ENCODE peak calls at places on chromosomes 11 and 22, in seven cellular contexts. L is fibroblast of lung, S is spleen, K is cardiac muscle cell, Q is upper lobe of left lung, H is Caco-2, C is endodermal cell. P is an unnamed sample.

GRCh38 chr22:30078320-30079311 is 1.6 kb upstream of the HORMAD2 start:
- DNase-seq in C (peak), H (no peak), Q (no peak), K (no peak), L (no peak), S (no peak), P (no peak)

GRCh38 chr11:121452609-121453150 is at the start of gene SORL1-AS1:
- DNase-seq in L (no peak), Q (no peak), K (no peak), S (no peak), H (no peak), C (no peak), P (no peak)

GRCh38 chr11:118918128-118918685 is 7.5 kb downstream of the BCL9L start:
- DNase-seq in Q (no peak), K (peak), L (peak), C (peak), S (peak), H (peak), P (peak)

GRCh38 chr11:87369888-87370287 is 332.2 kb downstream of the TMEM135 start:
- DNase-seq in Q (no peak), S (no peak), C (no peak), H (no peak), L (no peak), K (no peak), P (no peak)

GRCh38 chr22:38487946-38488345 is 18.2 kb downstream of the DDX17 start:
- DNase-seq in C (no peak), S (no peak), L (no peak), Q (no peak), K (no peak), H (no peak), P (no peak)

GRCh38 chr22:29016067-29016938 is 45.3 kb downstream of the C22orf31 start:
- DNase-seq in Q (no peak), L (no peak), S (no peak), H (no peak), C (no peak), K (no peak), P (no peak)

GRCh38 chr11:10385696-10386095 is 69.4 kb upstream of the AMPD3 start:
- DNase-seq in L (peak), Q (no peak), C (no peak), S (no peak), H (no peak), K (peak), P (no peak)

GRCh38 chr11:64284962-64285884 is at the start of gene GPR137:
- DNase-seq in C (peak), S (peak), H (peak), K (peak), Q (peak), L (peak), P (no peak)

GRCh38 chr11:103594283-103594682 is 442.2 kb upstream of the DDI1 start:
- DNase-seq in K (no peak), S (no peak), H (peak), Q (no peak), L (no peak), C (no peak), P (no peak)

GRCh38 chr22:50186181-50186731 is 543 bp downstream of the TRABD start:
- DNase-seq in L (no peak), C (no peak), S (peak), Q (peak), K (no peak), H (peak), P (no peak)

GRCh38 chr11:43905788-43906187 is 25.2 kb downstream of the ALKBH3 start:
- DNase-seq in S (no peak), C (no peak), L (peak), H (no peak), Q (no peak), K (peak), P (no peak)

GRCh38 chr11:65649656-65650546 is 12.0 kb downstream of the SIPA1 start:
- DNase-seq in C (peak), K (no peak), H (no peak), L (no peak), S (peak), Q (no peak), P (no peak)

GRCh38 chr11:97962758-97963157 is 1058.0 kb upstream of the CNTN5 start:
- DNase-seq in K (no peak), S (no peak), H (no peak), C (no peak), Q (no peak), L (no peak), P (no peak)

GRCh38 chr11:45296085-45296484 is 9.9 kb upstream of the SYT13 start:
- DNase-seq in Q (no peak), H (no peak), C (no peak), L (no peak), S (no peak), K (no peak), P (no peak)

GRCh38 chr11:68749501-68750196 is 1.7 kb downstream of the TESMIN start:
- DNase-seq in H (no peak), S (no peak), C (peak), K (peak), L (peak), Q (no peak), P (no peak)

GRCh38 chr11:68751331-68751856 is at the start of gene TESMIN:
- DNase-seq in K (peak), Q (peak), C (peak), L (peak), H (peak), S (peak), P (no peak)

GRCh38 chr11:68750988-68751325 is 363 bp downstream of the TESMIN start:
- DNase-seq in Q (peak), K (no peak), H (peak), S (no peak), L (no peak), C (peak), P (no peak)

GRCh38 chr11:68749061-68749491 is 2.2 kb downstream of the TESMIN start:
- DNase-seq in C (peak), S (no peak), Q (no peak), H (no peak), K (no peak), L (no peak), P (no peak)

DNA sequence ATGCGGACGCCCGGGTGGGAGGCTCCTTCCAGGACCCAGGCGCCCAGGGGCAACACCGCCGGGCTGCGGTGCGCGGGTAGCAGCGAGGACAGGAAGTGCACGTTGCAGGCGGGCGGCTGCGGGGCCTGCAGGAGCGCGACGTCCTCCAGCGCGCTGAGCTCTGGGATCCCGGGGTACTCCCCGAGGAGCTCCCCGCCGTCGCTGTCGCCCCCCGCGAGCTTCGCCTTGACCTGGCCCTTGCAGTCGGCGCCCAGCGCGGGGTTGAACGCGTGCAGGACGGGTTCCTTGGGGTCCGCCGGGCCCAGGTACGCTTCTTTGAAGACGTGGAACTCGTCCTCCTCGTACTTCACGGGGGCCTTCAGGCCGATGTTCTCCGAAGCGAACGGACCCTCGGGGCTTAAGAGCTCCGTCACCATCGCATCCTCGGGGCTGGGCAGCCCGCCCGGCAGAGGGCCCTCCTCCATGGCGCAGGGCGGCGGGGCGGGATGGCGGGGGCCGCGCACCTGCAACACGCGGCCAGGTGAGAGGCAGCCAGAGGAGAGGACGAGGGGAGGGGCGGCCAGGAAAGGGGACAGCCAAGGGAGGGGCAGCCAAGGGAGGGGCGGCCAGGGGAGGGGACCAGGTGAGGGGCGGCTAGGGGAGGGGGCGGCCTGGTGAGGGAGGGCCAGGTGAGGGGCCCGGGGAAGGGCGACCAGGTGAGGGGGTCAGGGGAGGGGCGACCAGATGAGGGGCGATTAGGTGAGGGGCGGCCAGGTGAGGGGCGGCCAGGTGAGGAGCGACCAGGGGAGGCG is 928 bp downstream of the TESMIN start:
- DNase-seq in C (peak), Q (peak), H (no peak), K (no peak), L (no peak), S (peak), P (no peak)
- H3K4me3 ChIP-seq in C (no peak), Q (peak), H (peak), K (no peak), L (no peak), S (no peak), P (no peak)

DNA sequence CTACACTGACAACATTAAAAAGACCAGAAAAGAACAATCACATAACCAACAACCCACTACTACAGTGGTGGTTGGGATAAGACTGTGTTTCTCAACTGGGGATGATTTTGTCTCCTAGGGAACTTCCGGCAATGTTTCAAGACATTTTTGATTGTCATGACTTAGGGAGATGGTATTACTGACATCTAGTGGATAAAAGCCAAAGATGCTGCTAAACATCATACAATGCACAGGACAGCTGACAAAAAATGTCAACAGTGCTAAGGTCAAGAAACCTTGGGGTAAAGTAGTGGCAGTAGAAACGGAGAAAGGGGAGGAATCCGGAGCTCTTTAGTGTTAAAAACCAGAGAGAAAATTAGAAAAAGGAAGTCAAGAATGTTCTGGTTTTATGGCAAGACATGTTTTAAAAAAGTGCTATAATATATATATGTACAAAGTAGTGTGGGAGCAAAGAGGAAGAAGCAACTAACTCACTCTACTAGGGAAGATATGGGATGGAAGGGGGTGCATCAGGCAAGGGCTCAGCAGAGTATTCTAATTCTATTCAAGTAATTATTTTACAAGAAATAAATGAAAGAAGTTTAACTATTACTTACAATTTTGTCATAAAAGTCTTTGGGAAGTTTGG is 37.2 kb downstream of the CKAP5 start:
- DNase-seq in H (peak), C (no peak), L (peak), Q (no peak), S (no peak), K (peak), P (peak)
- TF ChIP-seq CTCF in H (peak), C (peak), L (peak), Q (no peak), S (peak), K (peak), P (peak)

GRCh38 chr11:74696932-74697687 is 34.1 kb downstream of the CHRDL2 start:
- DNase-seq in H (peak), K (peak), Q (no peak), C (peak), S (peak), L (peak), P (peak)
- H3K4me3 ChIP-seq in H (no peak), K (no peak), Q (peak), C (no peak), S (no peak), L (no peak), P (no peak)

GRCh38 chr11:6618117-6619020 is 853 bp downstream of the TPP1 start:
- DNase-seq in C (no peak), K (peak), S (peak), H (no peak), L (peak), Q (no peak), P (peak)
- TF ChIP-seq CTCF in C (no peak), K (peak), S (no peak), H (no peak), L (no peak), Q (no peak), P (no peak)

GRCh38 chr11:33698921-33699320 is 1.7 kb downstream of the C11orf91 start:
- DNase-seq in S (no peak), H (no peak), C (no peak), Q (no peak), K (no peak), L (no peak), P (no peak)

GRCh38 chr11:33701302-33701701 is 676 bp upstream of the C11orf91 start:
- DNase-seq in H (no peak), S (no peak), K (peak), Q (no peak), C (no peak), L (peak), P (no peak)

GRCh38 chr11:33699515-33700424 is 856 bp downstream of the C11orf91 start:
- DNase-seq in C (no peak), Q (peak), L (no peak), K (no peak), H (no peak), S (no peak), P (no peak)

GRCh38 chr11:33701831-33702230 is 1.2 kb upstream of the C11orf91 start:
- DNase-seq in Q (no peak), S (no peak), C (no peak), K (peak), H (no peak), L (peak), P (no peak)

GRCh38 chr11:33700425-33701271 is at the start of gene C11orf91:
- DNase-seq in Q (peak), L (peak), C (peak), S (peak), K (peak), H (peak), P (peak)
- H3K4me3 ChIP-seq in Q (peak), L (peak), C (peak), S (peak), K (peak), H (peak), P (peak)

DNA sequence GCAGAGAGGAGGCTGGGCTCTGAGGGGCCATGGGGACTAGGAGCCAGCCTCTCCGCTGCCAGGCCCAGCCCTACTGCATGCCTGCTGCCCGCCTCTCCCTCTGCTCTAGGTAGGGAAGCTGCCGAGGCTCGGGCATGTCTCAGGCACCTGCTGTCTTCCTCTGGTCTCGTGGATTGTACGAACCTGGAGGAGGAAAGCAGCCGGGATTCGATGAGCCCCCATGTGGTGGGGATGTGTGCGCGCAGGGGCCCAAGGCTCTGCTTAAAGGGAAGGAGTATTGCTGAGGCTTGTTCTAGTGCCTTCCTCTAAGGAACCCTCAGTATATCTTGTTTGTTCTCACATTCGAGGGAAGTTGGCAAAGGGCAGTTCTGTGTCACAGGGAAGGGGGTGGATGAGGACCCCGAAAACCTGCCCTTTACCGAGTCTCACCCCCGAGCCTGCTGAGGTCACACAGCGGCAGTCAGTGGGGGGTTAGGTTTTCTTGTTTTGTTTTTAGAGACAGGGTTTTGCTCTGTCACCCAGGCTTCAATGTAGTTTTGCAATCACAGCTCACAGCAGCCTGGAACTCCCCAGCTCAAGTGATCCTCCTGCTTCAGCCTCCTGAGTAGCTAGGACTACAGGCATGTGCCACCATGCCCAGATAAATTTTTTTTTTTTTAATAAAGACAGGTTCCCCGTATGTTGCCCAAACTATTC is 21.3 kb downstream of the DAGLA start:
- DNase-seq in L (peak), Q (no peak), S (no peak), H (peak), K (no peak), C (peak), P (no peak)
- TF ChIP-seq CTCF in L (peak), Q (peak), S (peak), H (peak), K (peak), C (peak), P (peak)

GRCh38 chr11:72745511-72745910 is 6.7 kb downstream of the ARAP1 start:
- DNase-seq in Q (no peak), K (no peak), S (peak), C (no peak), L (no peak), H (no peak), P (no peak)

GRCh38 chr11:72742522-72743320 is 9.5 kb downstream of the ARAP1 start:
- DNase-seq in S (peak), H (no peak), L (no peak), Q (no peak), K (no peak), C (no peak), P (no peak)

GRCh38 chr11:72745925-72746550 is 6.2 kb downstream of the ARAP1 start:
- DNase-seq in C (no peak), S (peak), H (no peak), L (no peak), K (no peak), Q (no peak), P (no peak)

GRCh38 chr11:72743321-72744221 is 8.6 kb downstream of the ARAP1 start:
- DNase-seq in C (no peak), Q (no peak), K (no peak), L (no peak), H (no peak), S (peak), P (no peak)

DNA sequence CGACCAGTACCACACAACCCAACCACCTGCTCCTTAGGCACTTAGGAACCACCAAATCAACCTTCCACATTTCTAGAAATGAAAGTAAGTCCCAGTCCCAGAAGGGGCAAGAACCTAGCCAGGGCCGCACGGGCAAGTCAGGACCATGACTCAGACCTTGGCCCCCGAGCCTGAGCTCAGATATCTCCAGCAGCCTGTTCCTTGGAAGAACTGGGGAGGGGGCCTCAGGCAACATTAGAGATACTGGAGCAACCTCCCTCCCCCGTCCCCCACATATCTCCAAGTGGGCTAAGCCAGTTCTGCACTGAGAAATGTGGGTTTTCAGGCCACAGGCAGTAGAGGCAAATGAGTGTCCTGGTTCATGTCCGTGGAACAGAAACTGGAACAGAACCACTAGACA is 7.7 kb downstream of the ARAP1 start:
- DNase-seq in C (no peak), H (no peak), S (peak), Q (no peak), K (no peak), L (no peak), P (no peak)
- H3K4me3 ChIP-seq in C (no peak), H (no peak), S (no peak), Q (no peak), K (no peak), L (no peak), P (no peak)

DNA sequence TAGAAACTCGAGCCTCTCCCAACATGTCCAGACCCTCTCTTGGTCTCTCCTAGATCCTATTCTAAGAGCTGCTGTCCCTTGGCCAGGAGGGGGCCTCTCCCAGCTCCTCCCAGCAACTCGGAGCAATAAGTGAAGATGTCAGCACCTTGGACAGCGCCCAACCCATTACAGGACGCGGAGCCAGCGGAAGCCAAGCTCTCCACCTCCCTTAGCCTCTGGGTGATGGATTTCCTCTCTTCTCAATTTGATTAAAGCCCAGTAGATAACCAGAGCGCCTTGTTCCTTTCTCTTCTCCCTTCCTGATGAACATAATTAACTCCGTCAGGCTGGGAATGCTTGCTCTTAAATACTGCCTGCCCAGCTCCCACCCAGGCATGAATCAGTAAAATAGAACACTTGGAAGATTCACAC is 26.2 kb upstream of the TPBGL start:
- DNase-seq in K (peak), S (no peak), Q (no peak), C (peak), H (peak), L (peak), P (peak)
- TF ChIP-seq CTCF in K (peak), S (no peak), Q (no peak), C (peak), H (peak), L (peak), P (peak)